ENCODE peak calls at places on chromosomes 4 and X, in five cellular contexts. D is activated CD8-positive, alpha-beta memory T cell treated with anti-CD3 and anti-CD28 coated beads for 24 hours; S is T-cell; F is fibroblast of the aortic adventitia; K is activated T-helper 9 cell treated with anti-CD3 and anti-CD28 coated beads, Interleukin-2, amount 50 U/mL, for 16 hours. R is an unnamed sample.

GRCh38 chrX:153662266-153662665 is 11.3 kb downstream of the PNCK start:
- DNase-seq in D (peak; percentile 81), S (peak; percentile 51), F (peak; percentile 20), K (peak; percentile 44), R (peak; percentile 50)

GRCh38 chr4:42767669-42768068 is 110.8 kb upstream of the ATP8A1 start:
- DNase-seq in D (no peak), S (no peak), F (no peak), K (no peak), R (no peak)

GRCh38 chr4:114474401-114474800 is 124.2 kb upstream of the UGT8 start:
- DNase-seq in D (no peak), S (no peak), F (no peak), K (no peak), R (no peak)

GRCh38 chr4:28686618-28687017 is 1826.0 kb downstream of the STIM2 start:
- DNase-seq in D (no peak), S (no peak), F (peak; percentile 30), K (no peak), R (peak; percentile 61)

GRCh38 chrX:131741103-131741581 is 197.3 kb downstream of the OR13H1 start:
- DNase-seq in D (peak; percentile 86), S (no peak), F (peak; percentile 92), K (peak; percentile 66), R (no peak)

GRCh38 chr4:119510750-119511149 is 117.9 kb downstream of the PDE5A start:
- DNase-seq in D (no peak), S (no peak), F (peak; percentile 74), K (no peak), R (peak; percentile 18)

GRCh38 chr4:170087163-170087700 is 2.5 kb downstream of the AADAT start:
- DNase-seq in D (no peak), S (no peak), F (peak; percentile 45), K (no peak), R (peak; percentile 19)

GRCh38 chr4:53015681-53016080 is 153.6 kb downstream of the RASL11B start:
- DNase-seq in D (no peak), S (no peak), F (peak; percentile 89), K (no peak), R (peak; percentile 85)

GRCh38 chrX:137031517-137032377 is 2.0 kb downstream of the GPR101 start:
- DNase-seq in D (peak; percentile 64), S (peak; percentile 28), F (peak; percentile 37), K (no peak), R (peak; percentile 42)